ENCODE peak calls at places on chromosomes 4 and X, in six cellular contexts. One of them, this sample, is unnamed.
A peak's percentile ranks its signal among the peaks of the same experiment; 100 is the strongest.

GRCh38 chr4:176448761-176449160 is 129.0 kb downstream of the SPCS3 start:
- DNase-seq in bronchial epithelial cell: no peak
- DNase-seq in fibroblast of lung: no peak
- DNase-seq in Peyer's patch: no peak
- DNase-seq in IMR-90: no peak
- DNase-seq in tibial artery: no peak
- DNase-seq in this sample: no peak

GRCh38 chr4:78781925-78782324 is 5.8 kb downstream of the BMP2K start:
- DNase-seq in tibial artery: no peak
- DNase-seq in fibroblast of lung: no peak
- DNase-seq in Peyer's patch: no peak
- DNase-seq in IMR-90: no peak
- DNase-seq in bronchial epithelial cell: no peak
- DNase-seq in this sample: no peak

GRCh38 chr4:111556141-111556781 is 589.0 kb upstream of the FAM241A start:
- DNase-seq in tibial artery: no peak
- DNase-seq in bronchial epithelial cell: no peak
- DNase-seq in IMR-90: peak; percentile 65
- DNase-seq in fibroblast of lung: peak; percentile 4
- DNase-seq in Peyer's patch: no peak
- DNase-seq in this sample: peak; percentile 16

GRCh38 chrX:130296743-130297142 is 28.0 kb upstream of the ZNF280C start:
- DNase-seq in Peyer's patch: no peak
- DNase-seq in tibial artery: no peak
- DNase-seq in IMR-90: peak; percentile 6
- DNase-seq in fibroblast of lung: peak; percentile 63
- DNase-seq in bronchial epithelial cell: peak; percentile 27
- DNase-seq in this sample: peak; percentile 6

GRCh38 chrX:13647709-13648212 is 5.2 kb upstream of the TCEANC start:
- DNase-seq in tibial artery: peak; percentile 45
- DNase-seq in bronchial epithelial cell: no peak
- DNase-seq in fibroblast of lung: peak; percentile 91
- DNase-seq in Peyer's patch: peak; percentile 67
- DNase-seq in IMR-90: peak; percentile 89
- DNase-seq in this sample: peak; percentile 55

GRCh38 chr4:7390906-7391636 is 43.7 kb downstream of the PSAPL1 start:
- DNase-seq in tibial artery: peak; percentile 15
- DNase-seq in bronchial epithelial cell: no peak
- DNase-seq in Peyer's patch: peak; percentile 31
- DNase-seq in fibroblast of lung: no peak
- DNase-seq in IMR-90: no peak
- DNase-seq in this sample: no peak

GRCh38 chr4:143246977-143247376 is 62.3 kb downstream of the USP38 start:
- DNase-seq in bronchial epithelial cell: no peak
- DNase-seq in tibial artery: no peak
- DNase-seq in fibroblast of lung: no peak
- DNase-seq in IMR-90: no peak
- DNase-seq in Peyer's patch: no peak
- DNase-seq in this sample: no peak

GRCh38 chr4:108749119-108749518 is 13.7 kb downstream of the ETNPPL start:
- DNase-seq in tibial artery: no peak
- DNase-seq in IMR-90: no peak
- DNase-seq in Peyer's patch: no peak
- DNase-seq in fibroblast of lung: no peak
- DNase-seq in bronchial epithelial cell: no peak
- DNase-seq in this sample: no peak

GRCh38 chr4:138113819-138114415 is 128.2 kb downstream of the SLC7A11 start:
- DNase-seq in bronchial epithelial cell: peak; percentile 77
- DNase-seq in fibroblast of lung: peak; percentile 50
- DNase-seq in tibial artery: no peak
- DNase-seq in IMR-90: peak; percentile 74
- DNase-seq in Peyer's patch: no peak
- DNase-seq in this sample: peak; percentile 59

GRCh38 chr4:173152104-173152503 is 16.5 kb upstream of the GALNT7 start:
- DNase-seq in bronchial epithelial cell: no peak
- DNase-seq in IMR-90: no peak
- DNase-seq in Peyer's patch: no peak
- DNase-seq in tibial artery: no peak
- DNase-seq in fibroblast of lung: no peak
- DNase-seq in this sample: no peak

GRCh38 chr4:27276322-27277073 is 415.9 kb downstream of the STIM2 start:
- DNase-seq in tibial artery: no peak
- DNase-seq in fibroblast of lung: no peak
- DNase-seq in IMR-90: no peak
- DNase-seq in bronchial epithelial cell: no peak
- DNase-seq in Peyer's patch: no peak
- DNase-seq in this sample: no peak

GRCh38 chr4:4259484-4260100 is 11.6 kb upstream of the TMEM128 start:
- DNase-seq in bronchial epithelial cell: no peak
- DNase-seq in Peyer's patch: no peak
- DNase-seq in IMR-90: no peak
- DNase-seq in fibroblast of lung: no peak
- DNase-seq in tibial artery: no peak
- DNase-seq in this sample: no peak

GRCh38 chr4:47774078-47774477 is 63.8 kb downstream of the CORIN start:
- DNase-seq in tibial artery: no peak
- DNase-seq in bronchial epithelial cell: no peak
- DNase-seq in Peyer's patch: no peak
- DNase-seq in IMR-90: no peak
- DNase-seq in fibroblast of lung: no peak
- DNase-seq in this sample: no peak

GRCh38 chr4:61277785-61278184 is 77.7 kb downstream of the ADGRL3 start:
- DNase-seq in fibroblast of lung: no peak
- DNase-seq in Peyer's patch: no peak
- DNase-seq in tibial artery: no peak
- DNase-seq in IMR-90: no peak
- DNase-seq in bronchial epithelial cell: peak; percentile 91
- DNase-seq in this sample: peak; percentile 13

GRCh38 chrX:25034889-25035288 is 19.1 kb upstream of the ARX start:
- DNase-seq in bronchial epithelial cell: no peak
- DNase-seq in tibial artery: no peak
- DNase-seq in Peyer's patch: no peak
- DNase-seq in IMR-90: no peak
- DNase-seq in fibroblast of lung: peak; percentile 28
- DNase-seq in this sample: no peak
- TF ChIP-seq CTCF in bronchial epithelial cell: no peak
- TF ChIP-seq CTCF in tibial artery: no peak
- TF ChIP-seq CTCF in Peyer's patch: peak; percentile 13
- TF ChIP-seq CTCF in IMR-90: peak; percentile 14
- TF ChIP-seq CTCF in fibroblast of lung: peak; percentile 7
- TF ChIP-seq CTCF in this sample: peak; percentile 23

GRCh38 chr4:12846368-12846767 is 637.8 kb downstream of the RAB28 start:
- DNase-seq in tibial artery: no peak
- DNase-seq in fibroblast of lung: no peak
- DNase-seq in Peyer's patch: no peak
- DNase-seq in bronchial epithelial cell: no peak
- DNase-seq in IMR-90: no peak
- DNase-seq in this sample: no peak

DNA sequence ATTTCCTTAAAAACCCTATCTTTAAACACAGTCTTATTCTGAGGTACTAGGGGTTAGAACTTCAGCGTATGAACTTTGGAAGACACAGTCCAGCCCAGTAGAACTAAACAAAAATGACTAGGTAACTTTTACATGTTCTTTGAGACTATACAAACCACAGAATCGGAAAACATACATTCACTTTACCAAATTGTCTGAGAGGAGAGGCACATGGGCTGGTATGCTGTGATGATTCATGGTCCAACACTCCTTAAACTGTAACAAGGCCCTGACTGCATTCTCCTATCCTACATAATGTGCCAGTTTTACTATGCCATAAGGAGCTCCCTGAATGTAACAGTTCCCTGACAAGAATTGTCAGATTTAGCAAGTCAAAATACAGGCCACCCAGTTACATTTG is 640.0 kb downstream of the RAB28 start:
- DNase-seq in IMR-90: no peak
- DNase-seq in tibial artery: no peak
- DNase-seq in fibroblast of lung: no peak
- DNase-seq in bronchial epithelial cell: peak; percentile 8
- DNase-seq in Peyer's patch: no peak
- DNase-seq in this sample: no peak
- H3K4me3 ChIP-seq in IMR-90: no peak overlapping the region
- H3K4me3 ChIP-seq in tibial artery: no peak overlapping the region
- H3K4me3 ChIP-seq in fibroblast of lung: no peak overlapping the region
- H3K4me3 ChIP-seq in bronchial epithelial cell: no peak overlapping the region
- H3K4me3 ChIP-seq in Peyer's patch: no peak overlapping the region
- H3K4me3 ChIP-seq in this sample: no peak overlapping the region

GRCh38 chrX:117977521-117977920 is 139.1 kb downstream of the KLHL13 start:
- DNase-seq in Peyer's patch: no peak
- DNase-seq in IMR-90: peak; percentile 34
- DNase-seq in bronchial epithelial cell: no peak
- DNase-seq in fibroblast of lung: peak; percentile 55
- DNase-seq in tibial artery: no peak
- DNase-seq in this sample: no peak
- TF ChIP-seq CTCF in Peyer's patch: no peak
- TF ChIP-seq CTCF in IMR-90: no peak
- TF ChIP-seq CTCF in bronchial epithelial cell: no peak
- TF ChIP-seq CTCF in fibroblast of lung: no peak
- TF ChIP-seq CTCF in tibial artery: no peak
- TF ChIP-seq CTCF in this sample: no peak

GRCh38 chr4:158656439-158656838 is 15.2 kb downstream of the C4orf46 start:
- DNase-seq in Peyer's patch: no peak
- DNase-seq in fibroblast of lung: no peak
- DNase-seq in bronchial epithelial cell: no peak
- DNase-seq in IMR-90: no peak
- DNase-seq in tibial artery: no peak
- DNase-seq in this sample: no peak
- H3K4me3 ChIP-seq in Peyer's patch: no peak overlapping the region
- H3K4me3 ChIP-seq in fibroblast of lung: no peak overlapping the region
- H3K4me3 ChIP-seq in bronchial epithelial cell: no peak overlapping the region
- H3K4me3 ChIP-seq in IMR-90: no peak overlapping the region
- H3K4me3 ChIP-seq in tibial artery: no peak overlapping the region
- H3K4me3 ChIP-seq in this sample: no peak overlapping the region

DNA sequence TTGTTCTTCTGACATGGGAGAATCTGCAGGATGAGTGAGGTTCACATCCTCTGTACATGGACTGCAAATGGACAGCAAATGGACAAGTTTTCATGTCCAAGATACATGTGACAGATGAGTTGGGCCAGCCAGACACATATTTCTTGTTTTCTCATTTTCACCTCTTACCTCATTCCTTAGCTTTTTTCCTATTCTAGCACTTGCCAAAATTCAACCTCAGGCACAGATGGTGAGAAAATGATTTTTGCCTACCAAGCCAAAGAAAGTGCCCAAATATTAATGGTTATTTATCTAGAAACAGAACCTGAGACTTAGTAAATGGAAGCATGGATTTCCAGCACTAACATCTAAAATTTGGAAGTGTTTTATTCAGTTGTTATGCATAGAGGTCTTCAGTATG is 402.2 kb downstream of the AFF2 start:
- DNase-seq in Peyer's patch: no peak
- DNase-seq in fibroblast of lung: no peak
- DNase-seq in tibial artery: no peak
- DNase-seq in bronchial epithelial cell: no peak
- DNase-seq in IMR-90: no peak
- DNase-seq in this sample: no peak
- TF ChIP-seq CTCF in Peyer's patch: no peak
- TF ChIP-seq CTCF in fibroblast of lung: no peak
- TF ChIP-seq CTCF in tibial artery: no peak
- TF ChIP-seq CTCF in bronchial epithelial cell: no peak
- TF ChIP-seq CTCF in IMR-90: no peak
- TF ChIP-seq CTCF in this sample: no peak

DNA sequence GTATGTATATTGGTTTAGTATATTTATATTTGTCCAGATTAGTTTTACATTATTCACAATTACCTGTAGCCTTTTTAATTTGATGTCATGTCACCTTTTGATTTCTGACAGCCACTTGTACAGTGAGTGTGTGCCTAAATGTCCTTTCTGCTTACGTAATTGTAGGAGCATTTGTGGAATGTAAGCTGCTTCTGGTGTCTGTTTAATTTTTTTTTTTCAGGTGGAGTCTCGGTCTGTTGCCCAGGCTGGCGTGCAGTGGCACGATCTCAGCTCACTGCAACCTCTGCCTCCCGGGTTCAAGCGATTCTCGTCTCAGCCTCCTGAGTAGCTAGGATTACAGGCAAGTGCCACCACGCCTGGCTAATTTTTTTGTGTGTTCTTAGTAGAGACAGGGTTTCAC is 91.2 kb upstream of the XAGE2 start:
- DNase-seq in IMR-90: no peak
- DNase-seq in bronchial epithelial cell: peak; percentile 6
- DNase-seq in Peyer's patch: no peak
- DNase-seq in tibial artery: no peak
- DNase-seq in fibroblast of lung: no peak
- DNase-seq in this sample: no peak
- H3K4me3 ChIP-seq in IMR-90: no peak overlapping the region
- H3K4me3 ChIP-seq in bronchial epithelial cell: no peak overlapping the region
- H3K4me3 ChIP-seq in Peyer's patch: no peak overlapping the region
- H3K4me3 ChIP-seq in tibial artery: no peak overlapping the region
- H3K4me3 ChIP-seq in fibroblast of lung: no peak overlapping the region
- H3K4me3 ChIP-seq in this sample: no peak overlapping the region

GRCh38 chr4:69823481-69824186 is 36.3 kb downstream of the SULT1E1 start:
- DNase-seq in fibroblast of lung: peak; percentile 61
- DNase-seq in Peyer's patch: peak; percentile 68
- DNase-seq in tibial artery: no peak
- DNase-seq in bronchial epithelial cell: peak; percentile 49
- DNase-seq in IMR-90: peak; percentile 6
- DNase-seq in this sample: peak; percentile 42
- TF ChIP-seq CTCF in fibroblast of lung: no peak
- TF ChIP-seq CTCF in Peyer's patch: peak; percentile 90
- TF ChIP-seq CTCF in tibial artery: peak; percentile 20
- TF ChIP-seq CTCF in bronchial epithelial cell: peak; percentile 74
- TF ChIP-seq CTCF in IMR-90: peak; percentile 24
- TF ChIP-seq CTCF in this sample: peak; percentile 54

GRCh38 chrX:108947205-108947604 is 210.8 kb upstream of the IRS4 start:
- DNase-seq in bronchial epithelial cell: no peak
- DNase-seq in tibial artery: no peak
- DNase-seq in Peyer's patch: no peak
- DNase-seq in fibroblast of lung: no peak
- DNase-seq in IMR-90: no peak
- DNase-seq in this sample: no peak

GRCh38 chrX:108946531-108946930 is 210.2 kb upstream of the IRS4 start:
- DNase-seq in tibial artery: no peak
- DNase-seq in IMR-90: no peak
- DNase-seq in fibroblast of lung: no peak
- DNase-seq in bronchial epithelial cell: no peak
- DNase-seq in Peyer's patch: no peak
- DNase-seq in this sample: no peak

DNA sequence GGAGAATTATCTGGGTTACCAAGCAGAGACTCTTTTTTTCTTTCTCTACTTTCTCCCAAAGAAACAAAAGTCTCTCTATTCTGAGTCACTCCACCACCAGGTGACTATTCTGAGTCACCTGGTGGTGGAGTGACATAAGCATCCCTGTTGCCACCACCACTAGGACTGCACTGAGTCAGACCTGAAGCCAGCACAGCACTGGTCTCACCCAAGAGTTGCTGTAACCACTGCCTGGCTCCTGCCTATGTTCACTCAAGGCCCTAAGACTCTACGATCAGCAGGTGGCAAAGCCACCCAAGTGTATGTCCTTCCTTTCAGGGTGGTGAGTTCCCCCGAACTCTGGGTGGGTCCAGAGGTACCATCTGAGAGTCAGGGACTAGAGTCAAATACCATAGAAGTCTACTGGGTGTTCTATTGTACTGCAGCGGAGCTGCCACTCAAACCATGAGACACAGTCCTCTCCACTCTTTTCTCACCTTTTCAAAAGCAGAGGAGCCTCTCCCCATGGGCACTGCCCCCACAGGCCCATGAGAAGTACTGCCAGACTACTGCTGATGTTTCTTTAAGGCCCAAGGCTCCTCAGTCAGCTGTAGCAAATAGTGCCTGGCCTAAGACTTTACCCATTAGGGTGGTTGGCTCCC is 209.6 kb upstream of the IRS4 start:
- DNase-seq in tibial artery: no peak
- DNase-seq in fibroblast of lung: no peak
- DNase-seq in Peyer's patch: no peak
- DNase-seq in bronchial epithelial cell: peak; percentile 23
- DNase-seq in IMR-90: no peak
- DNase-seq in this sample: no peak
- H3K4me3 ChIP-seq in tibial artery: no peak overlapping the region
- H3K4me3 ChIP-seq in fibroblast of lung: no peak overlapping the region
- H3K4me3 ChIP-seq in Peyer's patch: no peak overlapping the region
- H3K4me3 ChIP-seq in bronchial epithelial cell: no peak overlapping the region
- H3K4me3 ChIP-seq in IMR-90: no peak overlapping the region
- H3K4me3 ChIP-seq in this sample: no peak overlapping the region